ENCODE peak calls at places on chromosomes 13 and 19, in six cellular contexts. One of them, this sample, is unnamed.

GRCh38 chr19:49642488-49643035 is 553 bp downstream of the SCAF1 start:
- DNase-seq in tibial artery: no peak
- DNase-seq in RWPE1: no peak
- DNase-seq in pancreas: no peak
- DNase-seq in esophagus squamous epithelium: no peak
- DNase-seq in ovary: peak
- DNase-seq in this sample: no peak

GRCh38 chr19:3793799-3794198 is 7.6 kb upstream of the MATK start:
- DNase-seq in esophagus squamous epithelium: no peak
- DNase-seq in RWPE1: no peak
- DNase-seq in ovary: no peak
- DNase-seq in tibial artery: no peak
- DNase-seq in pancreas: no peak
- DNase-seq in this sample: no peak

GRCh38 chr13:102643656-102644055 is 46.9 kb downstream of the TPP2 start:
- DNase-seq in ovary: no peak
- DNase-seq in pancreas: no peak
- DNase-seq in RWPE1: no peak
- DNase-seq in esophagus squamous epithelium: no peak
- DNase-seq in tibial artery: no peak
- DNase-seq in this sample: no peak

GRCh38 chr19:7470540-7471305 is 18.1 kb downstream of the PEX11G start:
- DNase-seq in RWPE1: no peak
- DNase-seq in pancreas: peak
- DNase-seq in esophagus squamous epithelium: no peak
- DNase-seq in tibial artery: no peak
- DNase-seq in ovary: no peak
- DNase-seq in this sample: no peak

GRCh38 chr13:30307194-30307965 is at the start of gene KATNAL1:
- DNase-seq in ovary: peak
- DNase-seq in RWPE1: peak
- DNase-seq in pancreas: peak
- DNase-seq in esophagus squamous epithelium: peak
- DNase-seq in tibial artery: peak
- DNase-seq in this sample: peak

GRCh38 chr19:23314505-23315241 is 64.5 kb upstream of the ZNF724 start:
- DNase-seq in pancreas: no peak
- DNase-seq in tibial artery: no peak
- DNase-seq in esophagus squamous epithelium: no peak
- DNase-seq in RWPE1: no peak
- DNase-seq in ovary: no peak
- DNase-seq in this sample: no peak

GRCh38 chr13:55761986-55762385 is 1378.7 kb upstream of the PRR20A start:
- DNase-seq in tibial artery: no peak
- DNase-seq in RWPE1: no peak
- DNase-seq in esophagus squamous epithelium: no peak
- DNase-seq in pancreas: no peak
- DNase-seq in ovary: no peak
- DNase-seq in this sample: no peak

GRCh38 chr13:47934371-47934770 is 66.7 kb downstream of the SUCLA2 start:
- DNase-seq in ovary: no peak
- DNase-seq in esophagus squamous epithelium: no peak
- DNase-seq in RWPE1: no peak
- DNase-seq in tibial artery: no peak
- DNase-seq in pancreas: no peak
- DNase-seq in this sample: no peak

GRCh38 chr13:103443604-103444003 is 377.4 kb upstream of the SLC10A2 start:
- DNase-seq in RWPE1: no peak
- DNase-seq in ovary: no peak
- DNase-seq in pancreas: no peak
- DNase-seq in esophagus squamous epithelium: no peak
- DNase-seq in tibial artery: no peak
- DNase-seq in this sample: no peak

GRCh38 chr19:41998246-41999020 is 4.4 kb upstream of the ATP1A3 start:
- DNase-seq in tibial artery: no peak
- DNase-seq in esophagus squamous epithelium: no peak
- DNase-seq in RWPE1: peak
- DNase-seq in pancreas: no peak
- DNase-seq in ovary: no peak
- DNase-seq in this sample: peak

GRCh38 chr19:38666662-38667448 is 19.4 kb downstream of the ACTN4 start:
- DNase-seq in ovary: no peak
- DNase-seq in tibial artery: peak
- DNase-seq in pancreas: peak
- DNase-seq in RWPE1: no peak
- DNase-seq in esophagus squamous epithelium: no peak
- DNase-seq in this sample: no peak

GRCh38 chr19:18294467-18294864 is 13.0 kb upstream of the JUND start:
- DNase-seq in ovary: peak
- DNase-seq in esophagus squamous epithelium: no peak
- DNase-seq in pancreas: no peak
- DNase-seq in RWPE1: peak
- DNase-seq in tibial artery: no peak
- DNase-seq in this sample: no peak

GRCh38 chr19:45798995-45799517 is 6.4 kb upstream of the DMWD start:
- DNase-seq in RWPE1: peak
- DNase-seq in esophagus squamous epithelium: no peak
- DNase-seq in tibial artery: no peak
- DNase-seq in pancreas: peak
- DNase-seq in ovary: peak
- DNase-seq in this sample: peak

GRCh38 chr13:105167385-105167784 is 1368.1 kb downstream of the EFNB2 start:
- DNase-seq in RWPE1: no peak
- DNase-seq in pancreas: no peak
- DNase-seq in ovary: no peak
- DNase-seq in esophagus squamous epithelium: no peak
- DNase-seq in tibial artery: no peak
- DNase-seq in this sample: no peak

GRCh38 chr19:33444993-33445751 is 71.7 kb downstream of the CEBPG start:
- DNase-seq in pancreas: no peak
- DNase-seq in RWPE1: no peak
- DNase-seq in ovary: no peak
- DNase-seq in esophagus squamous epithelium: no peak
- DNase-seq in tibial artery: peak
- DNase-seq in this sample: no peak

GRCh38 chr13:97185291-97185690 is 36.8 kb upstream of the MBNL2 start:
- DNase-seq in RWPE1: no peak
- DNase-seq in pancreas: no peak
- DNase-seq in esophagus squamous epithelium: no peak
- DNase-seq in tibial artery: no peak
- DNase-seq in ovary: no peak
- DNase-seq in this sample: no peak

GRCh38 chr13:103531278-103531677 is 465.1 kb upstream of the SLC10A2 start:
- DNase-seq in RWPE1: no peak
- DNase-seq in pancreas: no peak
- DNase-seq in tibial artery: no peak
- DNase-seq in esophagus squamous epithelium: no peak
- DNase-seq in ovary: no peak
- DNase-seq in this sample: no peak

GRCh38 chr13:38848360-38848759 is 142.3 kb downstream of the STOML3 start:
- DNase-seq in esophagus squamous epithelium: no peak
- DNase-seq in RWPE1: no peak
- DNase-seq in tibial artery: no peak
- DNase-seq in pancreas: no peak
- DNase-seq in ovary: no peak
- DNase-seq in this sample: no peak

GRCh38 chr13:38849316-38849715 is 141.3 kb downstream of the STOML3 start:
- DNase-seq in esophagus squamous epithelium: no peak
- DNase-seq in ovary: no peak
- DNase-seq in RWPE1: peak
- DNase-seq in pancreas: no peak
- DNase-seq in tibial artery: no peak
- DNase-seq in this sample: no peak

DNA sequence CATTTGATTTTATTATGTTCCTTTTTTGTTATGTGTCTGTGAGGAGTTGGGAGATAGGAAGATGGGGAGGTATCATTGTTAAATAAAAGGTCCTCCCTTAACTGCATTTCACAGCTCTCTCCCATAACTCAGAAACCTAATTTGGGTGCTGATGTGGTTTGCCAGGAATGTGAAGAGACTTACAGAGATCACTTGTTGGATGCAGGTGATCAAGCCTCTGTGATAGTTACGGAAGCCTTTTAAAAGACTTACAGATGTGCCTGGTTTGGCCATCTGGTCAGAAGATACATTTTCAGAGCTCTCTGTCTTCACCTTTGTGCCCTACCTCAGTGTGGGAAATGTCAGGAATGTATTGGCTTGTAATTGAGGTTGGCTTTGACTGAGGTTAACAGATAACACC is 146.1 kb downstream of the STOML3 start:
- DNase-seq in esophagus squamous epithelium: no peak
- DNase-seq in pancreas: no peak
- DNase-seq in ovary: no peak
- DNase-seq in RWPE1: no peak
- DNase-seq in tibial artery: no peak
- DNase-seq in this sample: no peak
- TF ChIP-seq CTCF in esophagus squamous epithelium: no peak
- TF ChIP-seq CTCF in pancreas: no peak
- TF ChIP-seq CTCF in ovary: no peak
- TF ChIP-seq CTCF in RWPE1: no peak
- TF ChIP-seq CTCF in tibial artery: no peak
- TF ChIP-seq CTCF in this sample: no peak

GRCh38 chr19:13234518-13234917 is 84.3 kb downstream of the IER2 start:
- DNase-seq in esophagus squamous epithelium: no peak
- DNase-seq in RWPE1: peak
- DNase-seq in pancreas: peak
- DNase-seq in tibial artery: no peak
- DNase-seq in ovary: no peak
- DNase-seq in this sample: no peak
- TF ChIP-seq CTCF in esophagus squamous epithelium: peak
- TF ChIP-seq CTCF in RWPE1: peak
- TF ChIP-seq CTCF in pancreas: peak
- TF ChIP-seq CTCF in tibial artery: peak
- TF ChIP-seq CTCF in ovary: no peak
- TF ChIP-seq CTCF in this sample: peak

GRCh38 chr19:44509478-44509877 is 9.2 kb upstream of the ZNF180 start:
- DNase-seq in RWPE1: no peak
- DNase-seq in tibial artery: no peak
- DNase-seq in esophagus squamous epithelium: no peak
- DNase-seq in pancreas: no peak
- DNase-seq in ovary: no peak
- DNase-seq in this sample: no peak
- TF ChIP-seq CTCF in RWPE1: no peak
- TF ChIP-seq CTCF in tibial artery: no peak
- TF ChIP-seq CTCF in esophagus squamous epithelium: no peak
- TF ChIP-seq CTCF in pancreas: no peak
- TF ChIP-seq CTCF in ovary: no peak
- TF ChIP-seq CTCF in this sample: no peak

DNA sequence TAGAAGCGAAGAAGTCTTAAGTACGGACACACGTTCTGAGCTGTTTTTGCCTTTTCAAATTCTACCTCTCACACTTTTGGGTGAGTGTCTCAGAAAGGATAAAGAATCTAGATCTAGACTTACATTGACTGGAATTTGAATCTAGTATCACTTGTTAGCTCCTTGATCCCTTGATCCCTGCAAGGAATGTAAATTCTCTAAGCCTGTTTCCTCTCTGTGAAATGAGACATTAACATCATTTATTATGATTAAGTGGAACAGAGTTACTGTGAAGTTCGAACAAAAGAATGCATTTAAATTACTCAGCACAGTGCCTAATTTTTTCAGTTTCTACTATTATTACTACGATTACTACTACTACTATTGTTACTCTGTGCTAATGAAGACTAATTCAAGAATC is 86.6 kb upstream of the POSTN start:
- DNase-seq in tibial artery: no peak
- DNase-seq in ovary: no peak
- DNase-seq in pancreas: no peak
- DNase-seq in RWPE1: no peak
- DNase-seq in esophagus squamous epithelium: no peak
- DNase-seq in this sample: no peak
- TF ChIP-seq CTCF in tibial artery: no peak
- TF ChIP-seq CTCF in ovary: no peak
- TF ChIP-seq CTCF in pancreas: no peak
- TF ChIP-seq CTCF in RWPE1: no peak
- TF ChIP-seq CTCF in esophagus squamous epithelium: no peak
- TF ChIP-seq CTCF in this sample: no peak

DNA sequence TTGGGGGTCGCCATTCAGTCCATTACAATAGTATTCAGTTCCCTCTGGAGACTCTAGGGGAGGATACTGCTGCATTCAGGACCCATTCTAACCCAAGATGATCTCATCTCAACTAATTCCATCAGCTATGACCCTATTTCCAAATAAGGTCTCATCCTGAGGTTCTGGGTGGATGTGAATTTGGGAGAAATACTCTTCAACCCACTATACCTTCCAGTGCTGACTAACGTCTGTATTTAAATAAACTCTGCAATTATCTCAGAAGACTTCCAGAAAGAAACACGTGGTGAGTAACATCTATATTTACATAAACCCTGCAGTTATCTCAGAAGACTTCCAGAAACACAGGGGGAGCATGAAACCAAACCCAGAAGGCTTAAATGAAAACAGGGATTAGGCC is 1300.7 kb downstream of the PCDH9 start:
- DNase-seq in tibial artery: no peak
- DNase-seq in ovary: no peak
- DNase-seq in esophagus squamous epithelium: no peak
- DNase-seq in RWPE1: no peak
- DNase-seq in pancreas: no peak
- DNase-seq in this sample: no peak
- TF ChIP-seq CTCF in tibial artery: no peak
- TF ChIP-seq CTCF in ovary: no peak
- TF ChIP-seq CTCF in esophagus squamous epithelium: no peak
- TF ChIP-seq CTCF in RWPE1: no peak
- TF ChIP-seq CTCF in pancreas: no peak
- TF ChIP-seq CTCF in this sample: no peak

This sample was measured in osteocyte.